ENCODE peak calls at places on chromosomes 13 and 19, in four cellular contexts. B is stomach, I is dorsolateral prefrontal cortex, V is heart right ventricle. C is an unnamed sample.

GRCh38 chr13:36789730-36790129 is 29.3 kb upstream of the RFXAP start:
- DNase-seq in I (no peak), B (no peak), V (no peak), C (no peak)

GRCh38 chr13:59689057-59689456 is 474.7 kb downstream of the DIAPH3 start:
- DNase-seq in B (no peak), I (no peak), V (no peak), C (no peak)

GRCh38 chr19:54325194-54325621 is 12.2 kb upstream of the LILRA5 start:
- DNase-seq in I (peak; percentile 31), V (no peak), B (no peak), C (no peak)

GRCh38 chr19:33407140-33407551 is 33.6 kb downstream of the CEBPG start:
- DNase-seq in V (no peak), B (no peak), I (no peak), C (no peak)

GRCh38 chr13:111006508-111007031 is 91.7 kb upstream of the ANKRD10 start:
- DNase-seq in V (peak; percentile 88), B (no peak), I (peak; percentile 40), C (no peak)

GRCh38 chr19:29510701-29511265 is 15.0 kb upstream of the VSTM2B start:
- DNase-seq in B (no peak), I (no peak), V (no peak), C (no peak)

GRCh38 chr13:106815545-106815944 is 247.6 kb upstream of the ARGLU1 start:
- DNase-seq in I (no peak), B (no peak), V (no peak), C (no peak)

GRCh38 chr19:6735181-6735891 is 2.0 kb downstream of the GPR108 start:
- DNase-seq in V (no peak), I (no peak), B (no peak), C (no peak)

GRCh38 chr13:23175920-23176319 is 4.9 kb upstream of the SGCG start:
- DNase-seq in I (no peak), B (no peak), V (no peak), C (no peak)

GRCh38 chr19:1406496-1406817 is 929 bp upstream of the DAZAP1 start:
- DNase-seq in B (no peak), I (no peak), V (no peak), C (no peak)

GRCh38 chr13:40141859-40142555 is 486.5 kb downstream of the COG6 start:
- DNase-seq in I (no peak), B (no peak), V (no peak), C (no peak)

GRCh38 chr13:87827479-87827878 is 156.3 kb downstream of the SLITRK5 start:
- DNase-seq in B (no peak), I (no peak), V (no peak), C (peak; percentile 10)

GRCh38 chr13:42211704-42212103 is 60.2 kb upstream of the AKAP11 start:
- DNase-seq in B (no peak), V (no peak), I (no peak), C (peak; percentile 48)

GRCh38 chr19:10929402-10929794 is 787 bp downstream of the TIMM29 start:
- DNase-seq in I (no peak), B (no peak), V (no peak), C (no peak)

GRCh38 chr19:41295506-41295905 is 14.5 kb upstream of the CCDC97 start:
- DNase-seq in V (no peak), B (no peak), I (no peak), C (no peak)

GRCh38 chr19:45249261-45250033 is 1.6 kb upstream of the MARK4 start:
- DNase-seq in V (no peak), I (no peak), B (no peak), C (no peak)

GRCh38 chr19:45253396-45254027 is 2.4 kb downstream of the MARK4 start:
- DNase-seq in V (no peak), I (peak; percentile 41), B (no peak), C (peak; percentile 10)

GRCh38 chr19:45250216-45250831 is 747 bp upstream of the MARK4 start:
- DNase-seq in V (no peak), I (no peak), B (no peak), C (peak; percentile 16)

GRCh38 chr19:45250832-45251451 is at the start of gene MARK4:
- DNase-seq in I (peak; percentile 12), V (peak; percentile 52), B (peak; percentile 51), C (peak; percentile 6)

DNA sequence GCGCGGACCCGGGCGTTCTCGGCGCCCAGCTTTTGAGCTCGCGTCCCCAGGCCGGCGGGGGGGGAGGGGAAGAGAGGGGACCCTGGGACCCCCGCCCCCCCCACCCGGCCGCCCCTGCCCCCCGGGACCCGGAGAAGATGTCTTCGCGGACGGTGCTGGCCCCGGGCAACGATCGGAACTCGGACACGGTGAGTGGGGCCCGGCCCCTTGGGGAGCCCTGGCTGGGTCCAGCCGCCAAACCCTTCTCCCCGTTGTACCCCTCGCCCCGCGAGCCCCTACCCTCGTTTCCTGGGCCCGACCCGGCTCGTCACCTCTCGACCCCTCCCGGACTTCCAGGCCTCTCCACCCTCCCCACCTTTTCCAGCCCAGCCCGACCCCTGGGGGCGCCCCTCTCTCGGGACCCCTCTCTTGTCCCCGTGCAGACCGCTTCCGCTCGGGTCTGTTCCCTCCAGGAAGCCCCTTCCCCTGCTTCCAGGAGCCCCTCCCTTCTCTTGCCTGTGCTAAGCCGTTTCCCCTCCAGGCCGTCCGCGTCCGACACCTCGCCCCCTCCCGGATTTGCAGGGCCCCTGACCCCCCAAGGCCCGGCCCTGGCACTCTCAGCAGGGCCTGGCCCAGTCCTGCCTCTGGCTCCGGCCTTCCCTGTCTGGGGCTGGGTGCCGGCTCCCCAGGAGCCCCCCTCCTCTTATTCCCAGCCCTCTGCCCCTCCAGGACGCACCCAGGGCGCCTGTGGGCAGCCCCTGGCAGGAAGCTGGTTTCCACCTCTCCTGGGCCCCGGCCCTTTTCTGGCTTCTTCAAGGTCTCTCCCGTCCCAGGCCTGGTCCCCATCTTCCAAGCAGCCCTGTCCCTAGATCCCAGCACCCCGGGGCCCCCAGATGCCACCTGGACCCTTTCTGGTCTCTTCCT is 632 bp downstream of the MARK4 start:
- DNase-seq in V (no peak), I (no peak), B (no peak), C (no peak)
- H3K27ac ChIP-seq in V (peak overlapping the region; percentile 22), I (peak overlapping the region; percentile 68), B (peak overlapping the region; percentile 14), C (peak overlapping the region; percentile 47)

GRCh38 chr13:45870232-45870631 is 18.7 kb upstream of the SIAH3 start:
- DNase-seq in B (no peak), V (peak; percentile 33), I (no peak), C (no peak)

GRCh38 chr13:45872574-45872973 is 21.0 kb upstream of the SIAH3 start:
- DNase-seq in B (no peak), V (no peak), I (no peak), C (no peak)

GRCh38 chr13:45875951-45876350 is 24.4 kb upstream of the SIAH3 start:
- DNase-seq in B (no peak), V (no peak), I (no peak), C (peak; percentile 56)

GRCh38 chr13:45876781-45877180 is 25.2 kb upstream of the SIAH3 start:
- DNase-seq in B (no peak), I (no peak), V (no peak), C (no peak)

DNA sequence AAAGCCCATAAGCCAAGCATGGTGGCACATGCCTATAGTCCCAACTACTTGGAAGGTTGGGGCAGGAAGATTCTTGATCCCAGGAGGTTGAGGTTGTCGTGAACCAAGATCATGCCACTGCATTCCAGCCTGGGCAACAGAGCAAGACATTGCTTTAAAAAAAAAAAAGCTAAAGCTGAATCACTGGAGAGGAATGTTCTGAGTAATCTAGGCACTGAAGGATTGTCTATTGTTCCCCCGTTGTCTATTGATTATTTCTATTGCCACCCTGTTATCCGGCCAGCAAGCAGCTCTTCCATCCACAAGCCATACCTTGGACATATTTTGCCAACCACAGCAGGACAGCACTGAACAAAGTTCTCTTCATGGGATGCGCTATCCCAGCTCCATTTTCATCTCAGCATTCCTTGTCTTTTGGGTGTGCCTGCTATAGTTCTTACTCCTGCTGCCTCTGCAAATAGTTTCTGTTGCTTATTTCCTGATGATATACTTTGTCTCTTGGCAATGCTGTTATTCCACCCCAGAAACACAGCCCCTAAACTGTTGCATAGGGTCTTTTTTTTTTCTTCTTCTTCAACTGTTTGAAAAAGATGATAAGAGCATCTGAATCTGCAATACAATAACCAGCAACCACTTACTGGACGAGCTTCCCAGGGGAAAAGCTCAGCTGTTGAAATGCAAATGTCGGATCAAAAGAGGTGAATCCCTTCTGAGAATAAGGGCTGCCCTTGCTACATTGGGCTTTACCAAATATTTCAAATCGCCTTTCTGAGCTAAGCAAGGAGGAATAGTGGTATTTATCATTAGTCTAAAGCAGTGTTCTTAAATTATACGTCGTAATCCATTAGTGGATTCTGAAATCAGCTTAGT is 22.2 kb upstream of the SIAH3 start:
- DNase-seq in V (no peak), I (no peak), B (no peak), C (no peak)
- H3K27ac ChIP-seq in V (no peak overlapping the region), I (no peak overlapping the region), B (no peak overlapping the region), C (peak overlapping the region; percentile 27)

DNA sequence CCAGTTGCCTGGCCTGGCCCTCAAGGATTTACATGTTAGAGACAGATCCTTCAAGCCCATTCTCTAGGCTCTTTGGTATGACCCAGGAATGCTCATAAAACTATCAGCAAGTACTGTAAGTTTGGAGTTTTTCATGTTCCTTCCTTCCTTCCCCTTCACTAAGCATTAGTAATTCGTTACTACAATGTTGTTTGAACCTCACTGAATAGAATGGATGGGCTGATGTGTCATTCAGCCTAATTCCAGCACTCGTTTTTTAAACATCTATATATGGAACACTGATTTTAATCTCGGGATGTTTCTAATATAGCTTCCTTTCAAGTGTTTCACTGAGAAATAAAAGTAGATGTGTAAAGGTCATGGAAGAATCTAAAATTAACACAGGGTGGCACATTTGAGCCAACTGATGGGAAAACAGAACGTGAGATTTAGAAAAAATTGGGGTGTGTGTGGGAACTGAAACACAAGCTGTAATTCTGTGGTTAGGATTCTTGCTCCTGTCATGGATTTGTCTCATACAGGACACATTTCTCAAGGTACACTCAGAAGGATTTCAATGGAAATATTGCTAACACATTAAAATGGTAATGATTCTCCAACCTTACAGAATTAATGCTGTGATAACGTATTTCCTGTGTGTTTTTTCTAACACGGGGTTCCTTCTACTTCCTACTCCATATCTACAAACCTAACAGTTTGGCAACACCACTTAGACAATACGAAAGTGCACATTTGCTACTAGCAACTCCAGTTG is 93.4 kb downstream of the FLT1 start:
- DNase-seq in B (no peak), V (no peak), I (no peak), C (no peak)
- H3K27ac ChIP-seq in B (no peak overlapping the region), V (no peak overlapping the region), I (no peak overlapping the region), C (no peak overlapping the region)

GRCh38 chr13:33231339-33231738 is 54.2 kb downstream of the STARD13 start:
- DNase-seq in V (no peak), B (no peak), I (no peak), C (no peak)

GRCh38 chr13:33228645-33229445 is 56.7 kb downstream of the STARD13 start:
- DNase-seq in V (no peak), I (no peak), B (no peak), C (no peak)

GRCh38 chr13:33227927-33228644 is 57.5 kb downstream of the STARD13 start:
- DNase-seq in I (no peak), V (no peak), B (no peak), C (no peak)

GRCh38 chr13:33230178-33230881 is 55.2 kb downstream of the STARD13 start:
- DNase-seq in V (no peak), B (no peak), I (no peak), C (no peak)

DNA sequence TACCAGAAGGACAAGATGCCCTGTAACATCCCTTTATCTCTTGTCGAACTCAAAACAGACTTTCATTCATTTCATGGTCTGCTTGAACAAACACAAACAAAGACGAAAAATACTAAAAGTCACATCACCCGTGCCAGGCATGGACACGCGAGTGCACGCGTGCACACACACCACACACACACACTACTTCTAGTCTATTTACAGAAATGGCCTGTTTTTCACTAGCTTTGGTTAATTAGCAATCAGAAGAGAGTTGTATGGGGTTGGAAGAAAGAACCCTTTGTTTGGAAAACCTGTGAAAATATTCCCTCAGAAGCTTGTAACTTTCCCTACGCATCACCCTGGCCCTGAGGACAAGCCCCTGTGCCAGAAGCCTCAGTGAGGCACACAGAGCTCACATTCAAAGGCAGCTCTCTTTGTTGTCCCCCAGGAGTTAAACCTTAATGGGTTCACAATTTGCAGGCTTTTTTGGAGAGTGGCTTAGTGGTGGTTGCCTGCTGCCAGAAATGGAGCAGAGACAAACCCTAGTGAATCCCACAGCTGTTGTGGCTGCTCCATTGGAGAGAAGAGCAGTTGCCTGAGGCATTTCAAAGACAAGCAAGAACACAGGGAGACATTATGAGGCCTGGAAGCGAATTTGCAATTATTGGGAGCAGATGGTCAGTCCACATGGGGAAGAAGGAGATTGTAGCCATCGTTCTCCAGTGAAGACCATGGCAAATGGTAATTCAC is 55.9 kb downstream of the STARD13 start:
- DNase-seq in V (peak; percentile 50), I (peak; percentile 51), B (no peak), C (no peak)
- H3K27ac ChIP-seq in V (peak overlapping the region; percentile 6), I (peak overlapping the region; percentile 92), B (peak overlapping the region; percentile 9), C (peak overlapping the region; percentile 92)